ENCODE peak calls at places on chromosomes 7 and 10, in nine cellular contexts. One of them, this sample, is unnamed.

GRCh38 chr7:150415161-150416160 is 35.0 kb upstream of the GIMAP8 start:
- DNase-seq in activated CD8-positive, alpha-beta memory T cell treated with anti-CD3 and anti-CD28 coated beads for 24 hours: peak; percentile 42
- DNase-seq in CD8-positive, alpha-beta memory T cell: no peak
- DNase-seq in fibroblast of villous mesenchyme: no peak
- DNase-seq in stimulated activated CD8-positive, alpha-beta memory T cell treated with anti-CD3 and anti-CD28 coated beads, Interleukin-2, amount 100 ng/mL, for 1 hour: no peak
- DNase-seq in transverse colon: no peak
- DNase-seq in Right ventricle myocardium superior: no peak
- DNase-seq in left cardiac atrium: no peak
- DNase-seq in astrocyte: no peak
- DNase-seq in this sample: no peak

GRCh38 chr10:119420950-119421875 is 121.3 kb downstream of the RGS10 start:
- DNase-seq in Right ventricle myocardium superior: peak; percentile 48
- DNase-seq in stimulated activated CD8-positive, alpha-beta memory T cell treated with anti-CD3 and anti-CD28 coated beads, Interleukin-2, amount 100 ng/mL, for 1 hour: no peak
- DNase-seq in activated CD8-positive, alpha-beta memory T cell treated with anti-CD3 and anti-CD28 coated beads for 24 hours: no peak
- DNase-seq in transverse colon: no peak
- DNase-seq in astrocyte: no peak
- DNase-seq in left cardiac atrium: no peak
- DNase-seq in CD8-positive, alpha-beta memory T cell: no peak
- DNase-seq in fibroblast of villous mesenchyme: no peak
- DNase-seq in this sample: no peak

GRCh38 chr10:71396714-71397339 is at the start of gene CDH23:
- DNase-seq in transverse colon: peak; percentile 38
- DNase-seq in CD8-positive, alpha-beta memory T cell: no peak
- DNase-seq in left cardiac atrium: peak; percentile 62
- DNase-seq in fibroblast of villous mesenchyme: no peak
- DNase-seq in stimulated activated CD8-positive, alpha-beta memory T cell treated with anti-CD3 and anti-CD28 coated beads, Interleukin-2, amount 100 ng/mL, for 1 hour: no peak
- DNase-seq in Right ventricle myocardium superior: peak; percentile 64
- DNase-seq in astrocyte: no peak
- DNase-seq in activated CD8-positive, alpha-beta memory T cell treated with anti-CD3 and anti-CD28 coated beads for 24 hours: no peak
- DNase-seq in this sample: no peak

GRCh38 chr10:8453587-8453986 is 399.1 kb downstream of the GATA3 start:
- DNase-seq in CD8-positive, alpha-beta memory T cell: no peak
- DNase-seq in left cardiac atrium: peak; percentile 69
- DNase-seq in transverse colon: no peak
- DNase-seq in fibroblast of villous mesenchyme: no peak
- DNase-seq in Right ventricle myocardium superior: peak; percentile 53
- DNase-seq in activated CD8-positive, alpha-beta memory T cell treated with anti-CD3 and anti-CD28 coated beads for 24 hours: no peak
- DNase-seq in astrocyte: peak; percentile 34
- DNase-seq in stimulated activated CD8-positive, alpha-beta memory T cell treated with anti-CD3 and anti-CD28 coated beads, Interleukin-2, amount 100 ng/mL, for 1 hour: no peak
- DNase-seq in this sample: peak; percentile 9

GRCh38 chr10:113480828-113481502 is 71.9 kb upstream of the HABP2 start:
- DNase-seq in left cardiac atrium: no peak
- DNase-seq in CD8-positive, alpha-beta memory T cell: no peak
- DNase-seq in astrocyte: no peak
- DNase-seq in transverse colon: no peak
- DNase-seq in activated CD8-positive, alpha-beta memory T cell treated with anti-CD3 and anti-CD28 coated beads for 24 hours: no peak
- DNase-seq in fibroblast of villous mesenchyme: no peak
- DNase-seq in stimulated activated CD8-positive, alpha-beta memory T cell treated with anti-CD3 and anti-CD28 coated beads, Interleukin-2, amount 100 ng/mL, for 1 hour: no peak
- DNase-seq in Right ventricle myocardium superior: no peak
- DNase-seq in this sample: no peak

GRCh38 chr7:133434246-133434865 is 181.5 kb downstream of the EXOC4 start:
- DNase-seq in transverse colon: no peak
- DNase-seq in left cardiac atrium: no peak
- DNase-seq in Right ventricle myocardium superior: no peak
- DNase-seq in activated CD8-positive, alpha-beta memory T cell treated with anti-CD3 and anti-CD28 coated beads for 24 hours: no peak
- DNase-seq in CD8-positive, alpha-beta memory T cell: no peak
- DNase-seq in stimulated activated CD8-positive, alpha-beta memory T cell treated with anti-CD3 and anti-CD28 coated beads, Interleukin-2, amount 100 ng/mL, for 1 hour: no peak
- DNase-seq in astrocyte: peak; percentile 12
- DNase-seq in fibroblast of villous mesenchyme: peak; percentile 49
- DNase-seq in this sample: peak; percentile 20

GRCh38 chr7:27364344-27364758 is 121.7 kb downstream of the EVX1 start:
- DNase-seq in left cardiac atrium: peak; percentile 79
- DNase-seq in activated CD8-positive, alpha-beta memory T cell treated with anti-CD3 and anti-CD28 coated beads for 24 hours: no peak
- DNase-seq in astrocyte: peak; percentile 34
- DNase-seq in stimulated activated CD8-positive, alpha-beta memory T cell treated with anti-CD3 and anti-CD28 coated beads, Interleukin-2, amount 100 ng/mL, for 1 hour: no peak
- DNase-seq in CD8-positive, alpha-beta memory T cell: no peak
- DNase-seq in fibroblast of villous mesenchyme: peak; percentile 85
- DNase-seq in Right ventricle myocardium superior: peak; percentile 85
- DNase-seq in transverse colon: peak; percentile 44
- DNase-seq in this sample: peak; percentile 74

GRCh38 chr7:13982940-13983677 is 6.4 kb downstream of the ETV1 start:
- DNase-seq in stimulated activated CD8-positive, alpha-beta memory T cell treated with anti-CD3 and anti-CD28 coated beads, Interleukin-2, amount 100 ng/mL, for 1 hour: no peak
- DNase-seq in CD8-positive, alpha-beta memory T cell: no peak
- DNase-seq in left cardiac atrium: no peak
- DNase-seq in astrocyte: peak; percentile 36
- DNase-seq in activated CD8-positive, alpha-beta memory T cell treated with anti-CD3 and anti-CD28 coated beads for 24 hours: no peak
- DNase-seq in fibroblast of villous mesenchyme: peak; percentile 8
- DNase-seq in transverse colon: no peak
- DNase-seq in Right ventricle myocardium superior: no peak
- DNase-seq in this sample: peak; percentile 36

GRCh38 chr10:88994034-88994433 is 3.4 kb downstream of the FAS start:
- DNase-seq in Right ventricle myocardium superior: no peak
- DNase-seq in activated CD8-positive, alpha-beta memory T cell treated with anti-CD3 and anti-CD28 coated beads for 24 hours: no peak
- DNase-seq in transverse colon: no peak
- DNase-seq in stimulated activated CD8-positive, alpha-beta memory T cell treated with anti-CD3 and anti-CD28 coated beads, Interleukin-2, amount 100 ng/mL, for 1 hour: no peak
- DNase-seq in left cardiac atrium: no peak
- DNase-seq in fibroblast of villous mesenchyme: no peak
- DNase-seq in CD8-positive, alpha-beta memory T cell: no peak
- DNase-seq in astrocyte: peak; percentile 54
- DNase-seq in this sample: no peak

GRCh38 chr7:106345421-106346166 is 60.8 kb upstream of the NAMPT start:
- DNase-seq in astrocyte: peak; percentile 49
- DNase-seq in left cardiac atrium: no peak
- DNase-seq in CD8-positive, alpha-beta memory T cell: no peak
- DNase-seq in Right ventricle myocardium superior: no peak
- DNase-seq in fibroblast of villous mesenchyme: peak; percentile 73
- DNase-seq in activated CD8-positive, alpha-beta memory T cell treated with anti-CD3 and anti-CD28 coated beads for 24 hours: peak; percentile 71
- DNase-seq in transverse colon: no peak
- DNase-seq in stimulated activated CD8-positive, alpha-beta memory T cell treated with anti-CD3 and anti-CD28 coated beads, Interleukin-2, amount 100 ng/mL, for 1 hour: no peak
- DNase-seq in this sample: peak; percentile 40

GRCh38 chr10:132420469-132421376 is 23.7 kb downstream of the PWWP2B start:
- DNase-seq in astrocyte: no peak
- DNase-seq in Right ventricle myocardium superior: no peak
- DNase-seq in stimulated activated CD8-positive, alpha-beta memory T cell treated with anti-CD3 and anti-CD28 coated beads, Interleukin-2, amount 100 ng/mL, for 1 hour: no peak
- DNase-seq in activated CD8-positive, alpha-beta memory T cell treated with anti-CD3 and anti-CD28 coated beads for 24 hours: no peak
- DNase-seq in fibroblast of villous mesenchyme: peak; percentile 45
- DNase-seq in transverse colon: peak; percentile 79
- DNase-seq in left cardiac atrium: no peak
- DNase-seq in CD8-positive, alpha-beta memory T cell: no peak
- DNase-seq in this sample: no peak

GRCh38 chr10:71939861-71940474 is 24.2 kb upstream of the CHST3 start:
- DNase-seq in transverse colon: no peak
- DNase-seq in left cardiac atrium: no peak
- DNase-seq in Right ventricle myocardium superior: no peak
- DNase-seq in astrocyte: no peak
- DNase-seq in CD8-positive, alpha-beta memory T cell: no peak
- DNase-seq in activated CD8-positive, alpha-beta memory T cell treated with anti-CD3 and anti-CD28 coated beads for 24 hours: no peak
- DNase-seq in fibroblast of villous mesenchyme: no peak
- DNase-seq in stimulated activated CD8-positive, alpha-beta memory T cell treated with anti-CD3 and anti-CD28 coated beads, Interleukin-2, amount 100 ng/mL, for 1 hour: no peak
- DNase-seq in this sample: no peak

GRCh38 chr7:15972767-15973362 is 286.4 kb upstream of the MEOX2 start:
- DNase-seq in fibroblast of villous mesenchyme: peak; percentile 29
- DNase-seq in stimulated activated CD8-positive, alpha-beta memory T cell treated with anti-CD3 and anti-CD28 coated beads, Interleukin-2, amount 100 ng/mL, for 1 hour: no peak
- DNase-seq in left cardiac atrium: peak; percentile 22
- DNase-seq in activated CD8-positive, alpha-beta memory T cell treated with anti-CD3 and anti-CD28 coated beads for 24 hours: no peak
- DNase-seq in CD8-positive, alpha-beta memory T cell: no peak
- DNase-seq in Right ventricle myocardium superior: no peak
- DNase-seq in astrocyte: peak; percentile 36
- DNase-seq in transverse colon: peak; percentile 8
- DNase-seq in this sample: peak; percentile 37

GRCh38 chr7:44277391-44277790 is 48.0 kb downstream of the CAMK2B start:
- DNase-seq in CD8-positive, alpha-beta memory T cell: no peak
- DNase-seq in Right ventricle myocardium superior: peak; percentile 28
- DNase-seq in astrocyte: no peak
- DNase-seq in transverse colon: no peak
- DNase-seq in stimulated activated CD8-positive, alpha-beta memory T cell treated with anti-CD3 and anti-CD28 coated beads, Interleukin-2, amount 100 ng/mL, for 1 hour: no peak
- DNase-seq in activated CD8-positive, alpha-beta memory T cell treated with anti-CD3 and anti-CD28 coated beads for 24 hours: no peak
- DNase-seq in left cardiac atrium: peak; percentile 15
- DNase-seq in fibroblast of villous mesenchyme: no peak
- DNase-seq in this sample: no peak